ENCODE peak calls at places on chromosomes 4 and X, in four cellular contexts. P is WTC11, D is K562, A is HepG2. H is an unnamed sample.

GRCh38 chr4:10082459-10083272 is 33.9 kb downstream of the WDR1 start:
- DNase-seq in D (no peak), P (peak; percentile 3), A (no peak), H (no peak)

GRCh38 chr4:52982246-52982950 is 120.3 kb downstream of the RASL11B start:
- DNase-seq in P (no peak), D (peak; percentile 24), A (peak; percentile 32), H (peak; percentile 44)

GRCh38 chrX:114581528-114582263 is 2.2 kb upstream of the HTR2C start:
- DNase-seq in A (no peak), P (peak; percentile 49), D (no peak), H (no peak)

GRCh38 chr4:171478181-171478580 is 335.0 kb upstream of the GALNTL6 start:
- DNase-seq in A (no peak), P (no peak), D (no peak), H (no peak)

GRCh38 chr4:151664289-151664688 is 96.5 kb downstream of the GATB start:
- DNase-seq in D (no peak), A (no peak), P (no peak), H (no peak)

GRCh38 chr4:88320780-88321373 is 36.5 kb upstream of the PPM1K start:
- DNase-seq in A (no peak), D (no peak), P (no peak), H (no peak)

GRCh38 chr4:14607578-14607977 is 394.7 kb upstream of the CPEB2 start:
- DNase-seq in D (no peak), A (no peak), P (no peak), H (no peak)

GRCh38 chr4:80252427-80252826 is 14.0 kb upstream of the FGF5 start:
- DNase-seq in P (no peak), A (no peak), D (no peak), H (no peak)

GRCh38 chr4:137267024-137267423 is 265.3 kb downstream of the PCDH18 start:
- DNase-seq in A (no peak), P (no peak), D (no peak), H (no peak)

GRCh38 chr4:48796191-48796926 is 16.3 kb upstream of the FRYL start:
- DNase-seq in A (no peak), D (no peak), P (no peak), H (no peak)

GRCh38 chr4:39469429-39470077 is 10.7 kb downstream of the LIAS start:
- DNase-seq in A (peak; percentile 89), P (peak; percentile 36), D (peak; percentile 48), H (peak; percentile 26)

GRCh38 chr4:2489081-2489805 is 20.3 kb downstream of the RNF4 start:
- DNase-seq in D (no peak), P (peak; percentile 14), A (no peak), H (no peak)

GRCh38 chr4:122403860-122404259 is 25.0 kb downstream of the ADAD1 start:
- DNase-seq in A (no peak), D (no peak), P (no peak), H (no peak)

GRCh38 chrX:12974797-12975669 is at the start of gene TMSB4X:
- DNase-seq in A (no peak), D (peak; percentile 69), P (peak; percentile 79), H (peak; percentile 55)

DNA sequence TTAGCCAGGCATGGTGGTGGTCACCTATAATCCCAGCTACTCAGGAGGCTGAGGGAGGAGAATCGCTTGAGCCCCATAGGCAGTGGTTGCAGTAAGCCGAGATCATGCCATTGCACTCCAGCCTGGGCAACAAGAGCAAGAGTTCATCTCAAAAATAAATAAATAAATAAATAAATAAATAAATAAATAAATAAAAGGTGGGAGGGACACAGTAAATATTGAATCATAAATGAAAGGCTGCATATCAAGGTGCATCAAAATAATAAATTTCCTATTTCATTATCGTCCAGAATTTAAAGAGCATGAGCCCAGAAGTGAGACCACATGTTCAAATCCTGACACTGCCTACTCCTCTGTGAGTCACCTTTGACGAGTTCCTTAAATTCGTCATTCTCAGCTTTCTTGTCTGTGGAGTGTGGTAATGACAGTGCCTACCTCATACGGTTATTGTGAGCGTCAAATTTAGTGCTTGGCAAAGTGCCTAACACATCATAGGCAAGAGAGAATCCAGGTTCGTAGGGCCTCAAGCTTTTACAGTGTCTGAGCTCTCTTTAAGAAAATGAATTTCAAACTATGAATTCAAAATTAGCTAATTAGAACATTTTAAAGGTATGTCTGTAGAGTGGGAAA is 49.9 kb downstream of the IL15 start:
- DNase-seq in A (no peak), D (no peak), P (no peak), H (no peak)
- TF ChIP-seq SP1 in A (no peak), D (no peak), P (no peak), H (no peak)

GRCh38 chr4:6035786-6036185 is 17.6 kb upstream of the C4orf50 start:
- DNase-seq in D (no peak), A (no peak), P (no peak), H (no peak)
- TF ChIP-seq ELF4 in D (no peak), A (no peak), P (no peak), H (no peak)

GRCh38 chr4:6338951-6339817 is 69.5 kb downstream of the WFS1 start:
- DNase-seq in D (no peak), A (no peak), P (no peak), H (no peak)

GRCh38 chr4:6339818-6340445 is 70.3 kb downstream of the WFS1 start:
- DNase-seq in A (no peak), D (no peak), P (no peak), H (no peak)

GRCh38 chr4:6340446-6341015 is 70.9 kb downstream of the WFS1 start:
- DNase-seq in D (no peak), P (no peak), A (no peak), H (no peak)

GRCh38 chr4:6337331-6337935 is 67.8 kb downstream of the WFS1 start:
- DNase-seq in D (no peak), P (no peak), A (peak; percentile 64), H (no peak)

GRCh38 chr4:6338175-6338950 is 68.7 kb downstream of the WFS1 start:
- DNase-seq in A (no peak), P (no peak), D (no peak), H (no peak)
- TF ChIP-seq SP1 in A (no peak), P (no peak), D (no peak), H (no peak)

GRCh38 chr4:82493721-82494425 is 63.5 kb downstream of the ENOPH1 start:
- DNase-seq in D (no peak), P (no peak), A (no peak), H (no peak)
- TF ChIP-seq ELF4 in D (no peak), P (no peak), A (no peak), H (no peak)

DNA sequence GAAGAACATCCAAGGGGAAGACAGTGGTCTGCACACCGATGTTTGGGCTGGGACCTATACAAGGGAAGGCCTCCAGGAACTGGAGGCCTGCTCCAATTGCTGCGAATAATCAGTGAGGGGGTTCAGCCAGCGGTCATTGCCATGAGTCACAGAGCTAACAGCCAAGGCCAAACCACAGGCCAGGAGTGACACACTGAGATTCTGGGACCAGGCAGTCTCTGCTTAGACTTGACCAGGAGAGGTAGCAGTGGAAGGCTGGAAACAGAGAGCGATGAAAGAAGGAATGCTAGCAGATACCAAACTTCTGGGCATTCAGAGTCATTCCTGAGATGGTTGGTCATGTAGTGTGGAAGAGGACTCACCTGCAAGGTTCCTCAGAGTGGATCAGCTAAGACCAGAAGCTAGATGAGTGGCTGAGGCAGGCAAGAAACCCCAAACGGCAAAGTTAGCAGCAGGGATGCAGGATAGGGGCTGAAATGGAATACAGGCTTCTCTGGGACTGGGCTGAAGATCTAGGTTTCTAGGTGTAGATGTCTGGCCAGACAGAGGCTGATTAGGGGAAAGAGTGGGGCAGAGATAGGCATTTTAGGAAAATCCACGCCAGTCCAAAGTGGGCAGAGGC is 54.7 kb downstream of the CNGA2 start:
- DNase-seq in P (no peak), A (no peak), D (no peak), H (no peak)
- TF ChIP-seq SP1 in P (no peak), A (no peak), D (no peak), H (no peak)

GRCh38 chr4:103415801-103416200 is 217.7 kb upstream of the CENPE start:
- DNase-seq in D (no peak), P (no peak), A (no peak), H (no peak)

GRCh38 chr4:103405415-103405814 is 207.3 kb upstream of the CENPE start:
- DNase-seq in P (no peak), D (no peak), A (no peak), H (no peak)

GRCh38 chr4:103410401-103410800 is 212.3 kb upstream of the CENPE start:
- DNase-seq in P (no peak), D (no peak), A (no peak), H (no peak)
- TF ChIP-seq ELF4 in P (no peak), D (no peak), A (no peak), H (no peak)

GRCh38 chrX:130028196-130028595 is 45.8 kb downstream of the BCORL1 start:
- DNase-seq in P (peak; percentile 53), D (peak; percentile 52), A (no peak), H (peak; percentile 74)
- TF ChIP-seq SP1 in P (no peak), D (no peak), A (no peak), H (no peak)

GRCh38 chr4:165458451-165458850 is 79.6 kb downstream of the CPE start:
- DNase-seq in A (no peak), P (no peak), D (no peak), H (no peak)

GRCh38 chr4:165464338-165464737 is 85.5 kb downstream of the CPE start:
- DNase-seq in P (no peak), D (no peak), A (no peak), H (no peak)

GRCh38 chr4:165462009-165462408 is 83.2 kb downstream of the CPE start:
- DNase-seq in A (no peak), P (no peak), D (no peak), H (no peak)

GRCh38 chr4:165457793-165458192 is 79.0 kb downstream of the CPE start:
- DNase-seq in D (no peak), P (no peak), A (no peak), H (no peak)

GRCh38 chr4:165461176-165461835 is 82.5 kb downstream of the CPE start:
- DNase-seq in D (no peak), P (no peak), A (peak; percentile 54), H (no peak)
- TF ChIP-seq ELF4 in D (no peak), P (no peak), A (no peak), H (no peak)

H was measured in HEK293T.